ENCODE peak calls at places on chromosomes 16 and 17, in nine cellular contexts. S is lung, Q is neural progenitor cell, U is ovary, G is thyroid gland, K is transverse colon, H is pancreas, J is BE2C, X is Karpas-422. L is an unnamed sample. For H3K4me1, the result is how much of the 10 kb centered on the place peaks cover.

GRCh38 chr17:64628641-64629040 is 33.5 kb downstream of the SMURF2 start:
- DNase-seq in S (no peak), Q (no peak), U (no peak), G (no peak), K (no peak), H (no peak), J (no peak), X (no peak), L (no peak)

GRCh38 chr16:70696952-70697600 is 11.2 kb upstream of the MTSS2 start:
- DNase-seq in S (peak), Q (no peak), U (no peak), G (peak), K (peak), H (no peak), J (no peak), X (no peak), L (peak)

GRCh38 chr16:49698931-49699715 is 156.8 kb downstream of the ZNF423 start:
- DNase-seq in S (no peak), Q (peak), U (peak), G (peak), K (no peak), H (no peak), J (peak), X (no peak), L (no peak)

GRCh38 chr17:42655528-42655927 is 3.6 kb upstream of the TUBG2 start:
- DNase-seq in S (no peak), Q (no peak), U (no peak), G (no peak), K (no peak), H (no peak), J (no peak), X (no peak), L (no peak)

GRCh38 chr17:80236911-80237310 is 16.7 kb downstream of the SLC26A11 start:
- DNase-seq in S (no peak), Q (no peak), U (no peak), G (no peak), K (no peak), H (no peak), J (no peak), X (no peak), L (no peak)

GRCh38 chr17:47956818-47957590 is 679 bp downstream of the PRR15L start:
- DNase-seq in S (no peak), Q (no peak), U (no peak), G (peak), K (peak), H (no peak), J (no peak), X (peak), L (no peak)

GRCh38 chr17:81666342-81667191 is at the start of the genes CCDC137 and OXLD1:
- DNase-seq in S (peak), Q (peak), U (peak), G (peak), K (peak), H (peak), J (peak), X (peak), L (peak)

GRCh38 chr16:15897834-15898254 is 9.4 kb upstream of the CEP20 start:
- DNase-seq in S (no peak), Q (no peak), U (no peak), G (no peak), K (no peak), H (no peak), J (no peak), X (peak), L (no peak)

GRCh38 chr17:28935744-28936460 is 15.4 kb downstream of the PHF12 start:
- DNase-seq in S (no peak), Q (no peak), U (no peak), G (no peak), K (no peak), H (no peak), J (no peak), X (no peak), L (no peak)
- H3K4me1 ChIP-seq in S (under half), Q (half or more), U (under half), G (under half), K (under half), H (under half), J (under half), X (under half), L (under half)

GRCh38 chr16:75494696-75495601 is at the start of gene CHST6:
- DNase-seq in S (no peak), Q (peak), U (no peak), G (peak), K (peak), H (no peak), J (no peak), X (no peak), L (no peak)
- H3K4me3 ChIP-seq in S (no peak), Q (peak), U (peak), G (peak), K (peak), H (peak), J (no peak), X (no peak), L (peak)

DNA sequence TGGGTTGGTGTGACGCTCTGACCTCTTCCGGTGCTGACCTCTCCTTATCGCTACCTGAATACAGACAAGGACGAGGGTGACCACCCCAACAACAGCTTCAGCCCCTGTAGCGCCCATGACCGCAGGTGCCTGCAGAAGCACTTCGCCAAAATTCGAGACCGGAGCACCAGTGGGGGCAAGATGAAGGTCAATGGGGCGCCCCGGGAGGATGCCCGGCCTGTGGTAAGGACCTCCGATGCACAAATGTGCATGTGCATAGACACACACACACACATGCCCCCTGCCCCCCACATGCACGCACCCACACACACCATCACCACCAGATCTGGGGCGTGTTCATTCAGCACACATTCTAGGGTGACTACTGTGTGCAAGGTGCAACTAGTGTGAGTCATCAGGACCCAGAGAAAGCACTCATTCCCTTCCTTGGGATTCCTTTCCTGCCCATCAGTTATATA is 9.7 kb downstream of the IGFBP4 start:
- DNase-seq in S (no peak), Q (no peak), U (peak), G (no peak), K (no peak), H (no peak), J (no peak), X (no peak), L (peak)
- H3K4me1 ChIP-seq in S (under half), Q (under half), U (under half), G (half or more), K (under half), H (under half), J (under half), X (under half), L (half or more)

DNA sequence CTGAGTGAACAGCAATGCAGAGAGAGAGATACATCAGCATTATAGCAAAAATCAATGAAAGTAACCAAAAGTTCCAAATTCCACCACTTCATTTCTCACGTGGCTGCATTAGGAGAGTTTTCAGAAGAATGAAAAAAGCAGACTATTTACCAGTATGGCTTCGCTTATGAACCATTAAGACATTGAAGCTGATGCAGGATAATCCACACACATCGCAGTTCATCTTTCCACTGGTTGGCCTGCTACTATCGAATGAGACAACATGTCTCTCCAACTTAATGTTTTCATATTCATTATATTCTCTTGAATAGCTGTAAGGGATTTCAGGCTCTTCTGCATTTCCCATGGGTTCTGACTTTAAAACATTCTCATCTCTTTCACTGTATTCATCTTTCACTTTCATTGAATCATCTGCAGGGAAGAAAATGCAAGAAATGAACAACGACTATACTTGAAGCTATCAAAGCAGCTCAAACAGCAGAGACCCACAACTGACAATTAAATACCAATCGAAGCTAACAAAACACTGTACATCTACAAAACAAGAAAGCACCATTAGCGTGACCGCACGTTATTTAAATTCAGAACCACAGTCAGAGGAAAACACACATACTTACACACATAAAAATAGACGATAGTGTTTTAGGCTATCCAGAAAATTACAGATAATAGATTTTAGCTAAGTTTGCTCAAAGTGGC is 54.9 kb downstream of the GRB7 start:
- DNase-seq in S (no peak), Q (no peak), U (no peak), G (no peak), K (no peak), H (no peak), J (no peak), X (no peak), L (no peak)
- H3K4me3 ChIP-seq in S (no peak), Q (no peak), U (no peak), G (no peak), K (no peak), H (no peak), J (no peak), X (no peak), L (no peak)

GRCh38 chr16:89364603-89365002 is 125.8 kb downstream of the ANKRD11 start:
- DNase-seq in S (no peak), Q (no peak), U (no peak), G (no peak), K (no peak), H (no peak), J (no peak), X (no peak), L (peak)
- H3K4me1 ChIP-seq in S (under half), Q (half or more), U (under half), G (half or more), K (under half), H (under half), J (under half), X (under half), L (half or more)

GRCh38 chr17:29591737-29592624 is 951 bp upstream of the ANKRD13B start:
- DNase-seq in S (peak), Q (peak), U (peak), G (peak), K (peak), H (peak), J (peak), X (peak), L (peak)
- H3K4me3 ChIP-seq in S (no peak), Q (peak), U (peak), G (no peak), K (no peak), H (peak), J (peak), X (peak), L (peak)